ENCODE peak calls at places on chromosomes 1 and 21, in ten cellular contexts. Y is HCT116, S is breast epithelium, V is prostate gland, M is suprapubic skin, C is endothelial cell of umbilical vein, I is K562, O is transverse colon, A is H1, J is stomach. K is an unnamed sample.

GRCh38 chr1:207565546-207566468 is 69.8 kb downstream of the CR1 start:
- DNase-seq in O (no peak), A (no peak), S (no peak), J (no peak), I (no peak), C (no peak), M (no peak), Y (peak; percentile 34), V (no peak), K (no peak)

GRCh38 chr1:67618285-67619018 is 66.5 kb upstream of the GADD45A start:
- DNase-seq in V (peak; percentile 68), C (peak; percentile 99), O (peak; percentile 31), Y (no peak), A (no peak), I (no peak), J (peak; percentile 64), M (peak; percentile 81), S (peak; percentile 59), K (no peak)

GRCh38 chr1:22889213-22889827 is 83.3 kb downstream of the LACTBL1 start:
- DNase-seq in A (no peak), I (peak; percentile 56), J (no peak), C (peak; percentile 81), M (no peak), S (no peak), Y (peak; percentile 28), O (no peak), V (peak; percentile 18), K (no peak)

GRCh38 chr1:209886219-209886536 is 51.8 kb upstream of the SYT14 start:
- DNase-seq in C (peak; percentile 21), A (no peak), Y (no peak), M (no peak), S (no peak), I (no peak), O (no peak), V (no peak), J (no peak), K (peak; percentile 25)

GRCh38 chr1:62188111-62188510 is 6.5 kb upstream of the L1TD1 start:
- DNase-seq in M (no peak), S (no peak), J (no peak), O (no peak), C (no peak), I (no peak), Y (no peak), V (no peak), A (no peak), K (no peak)

GRCh38 chr1:188822248-188822647 is 1655.4 kb downstream of the BRINP3 start:
- DNase-seq in M (no peak), Y (no peak), V (no peak), A (no peak), S (no peak), J (no peak), I (no peak), C (peak; percentile 54), O (no peak), K (no peak)

GRCh38 chr1:224108991-224109390 is 4.9 kb upstream of the FBXO28 start:
- DNase-seq in S (no peak), C (no peak), I (no peak), O (no peak), A (no peak), V (no peak), Y (no peak), J (no peak), M (no peak), K (no peak)

GRCh38 chr1:234681990-234682389 is 72.0 kb upstream of the IRF2BP2 start:
- DNase-seq in I (no peak), O (no peak), Y (no peak), V (peak; percentile 1), J (no peak), A (no peak), C (no peak), M (no peak), S (no peak), K (peak; percentile 62)

GRCh38 chr21:14603202-14603601 is 57.1 kb upstream of the SAMSN1 start:
- DNase-seq in S (no peak), I (no peak), J (no peak), A (no peak), V (no peak), C (peak; percentile 78), Y (no peak), M (no peak), O (no peak), K (no peak)

GRCh38 chr1:14707774-14708450 is 109.4 kb downstream of the KAZN start:
- DNase-seq in J (no peak), V (no peak), I (no peak), O (no peak), C (no peak), S (no peak), M (no peak), A (no peak), Y (no peak), K (no peak)

GRCh38 chr1:232038704-232039103 is 412.1 kb downstream of the DISC1 start:
- DNase-seq in O (no peak), C (peak; percentile 66), S (no peak), V (no peak), A (no peak), M (no peak), I (no peak), Y (no peak), J (no peak), K (no peak)

GRCh38 chr21:23887709-23888303 is 1719.5 kb downstream of the MRPL39 start:
- DNase-seq in M (no peak), I (no peak), Y (no peak), V (no peak), S (no peak), O (peak; percentile 11), A (no peak), J (no peak), C (no peak), K (no peak)

GRCh38 chr1:85322655-85323054 is 46.2 kb upstream of the BCL10 start:
- DNase-seq in O (no peak), M (no peak), A (no peak), J (no peak), V (no peak), S (no peak), I (no peak), Y (no peak), C (peak; percentile 50), K (no peak)

GRCh38 chr1:248756151-248756550 is 592 bp upstream of the LYPD8 start:
- DNase-seq in I (no peak), Y (no peak), O (no peak), V (no peak), C (no peak), J (no peak), S (no peak), M (no peak), A (no peak), K (no peak)

GRCh38 chr1:232620356-232620841 is 9.5 kb downstream of the SIPA1L2 start:
- DNase-seq in C (peak; percentile 88), O (peak; percentile 66), V (peak; percentile 46), I (no peak), A (no peak), M (no peak), Y (no peak), S (peak; percentile 46), J (no peak), K (no peak)

DNA sequence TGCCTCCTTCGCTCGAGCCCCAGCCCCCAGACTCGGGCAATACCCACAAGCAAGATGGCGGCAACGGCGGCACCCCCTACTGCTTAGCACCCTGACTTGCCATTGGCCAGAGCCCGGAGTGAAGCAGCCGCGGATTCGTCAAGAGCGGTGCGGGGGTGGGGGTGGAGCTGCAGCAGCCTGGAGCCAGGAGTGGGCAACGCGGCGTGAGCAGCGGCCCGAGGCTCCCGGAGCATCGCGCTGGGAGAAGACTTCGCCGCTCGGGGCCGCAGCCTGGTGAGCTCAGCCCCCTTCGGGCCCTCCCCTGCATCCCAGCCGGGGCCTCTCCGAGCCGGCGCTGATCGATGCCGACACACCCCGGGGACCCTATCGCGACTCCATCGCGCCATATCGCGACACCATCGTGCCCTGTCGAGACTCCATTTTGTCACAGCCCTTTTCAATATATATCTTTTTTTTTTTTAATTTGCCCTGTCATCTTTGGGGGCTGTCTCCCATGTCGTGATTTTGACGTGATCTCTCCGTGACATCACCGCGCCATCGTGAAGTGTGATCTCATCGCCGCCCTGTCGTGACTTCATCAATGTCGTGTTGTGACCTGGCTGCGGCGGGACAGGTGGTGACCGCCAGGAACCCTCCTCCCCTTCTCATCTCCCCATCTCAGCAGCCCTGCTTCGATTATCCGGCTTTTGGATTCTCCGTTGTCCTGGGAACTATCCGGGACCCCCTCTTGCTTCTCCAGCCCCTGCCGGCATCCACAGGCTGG is at the start of gene NCDN:
- DNase-seq in C (peak; percentile 97), S (peak; percentile 97), O (peak; percentile 97), Y (peak; percentile 93), I (peak; percentile 99), V (peak; percentile 96), M (peak; percentile 99), A (peak; percentile 95), J (peak; percentile 96), K (no peak)
- TF ChIP-seq POLR2AphosphoS5 in C (peak; percentile 86), S (no peak), O (peak; percentile 48), Y (peak; percentile 89), I (no peak), V (peak; percentile 89), M (no peak), A (peak; percentile 84), J (no peak), K (peak; percentile 80)

GRCh38 chr1:30757196-30757949 is at the start of gene LAPTM5:
- DNase-seq in Y (no peak), O (peak; percentile 72), V (no peak), J (peak; percentile 48), I (no peak), S (no peak), C (peak; percentile 48), M (peak; percentile 79), A (no peak), K (no peak)
- TF ChIP-seq POLR2A in Y (no peak), O (peak; percentile 74), V (peak; percentile 23), J (no peak), I (no peak), S (no peak), C (peak; percentile 61), M (peak; percentile 73), A (no peak), K (no peak)

DNA sequence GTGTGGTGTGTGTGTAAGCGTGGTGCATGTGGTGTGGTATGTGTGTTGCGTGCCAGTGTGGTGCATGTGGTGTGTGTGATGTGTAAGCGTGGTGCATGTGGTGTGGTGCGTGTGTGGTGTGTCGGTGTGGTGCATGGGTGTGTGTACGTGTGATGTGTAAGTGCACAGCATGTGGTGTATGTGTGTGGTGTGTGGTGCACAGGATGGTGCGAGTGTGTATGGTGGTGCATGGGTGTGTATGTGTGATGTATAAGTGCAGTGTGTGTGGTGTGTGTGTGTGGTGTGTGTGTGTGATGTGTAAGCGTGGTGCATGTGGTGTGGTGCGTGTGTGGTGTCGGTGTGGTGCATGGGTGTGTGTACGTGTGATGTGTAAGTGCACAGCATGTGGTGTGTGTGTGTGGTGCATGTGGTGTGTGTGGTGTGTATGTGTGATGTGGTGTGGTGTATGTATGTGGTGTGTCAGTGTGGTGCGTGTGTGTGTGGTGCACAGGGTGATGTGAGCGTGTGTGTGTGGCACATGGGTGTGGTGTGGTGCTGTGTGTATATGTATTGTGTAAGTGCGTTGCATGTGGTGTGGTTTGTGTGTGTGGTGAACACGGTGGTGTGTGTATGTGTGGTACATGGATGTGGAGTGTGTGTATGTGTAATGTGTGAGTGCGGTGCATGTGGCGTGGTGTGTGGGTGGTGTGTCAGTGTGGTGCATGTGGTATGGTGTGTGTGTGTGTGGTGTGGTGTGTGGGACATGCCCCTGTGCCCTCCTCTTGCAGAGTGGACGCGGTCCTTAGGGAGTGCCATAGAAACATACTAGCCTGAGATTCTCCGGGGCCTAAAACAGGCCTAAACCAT is 1.1 kb upstream of the C2CD2 start:
- DNase-seq in M (no peak), O (no peak), Y (no peak), C (no peak), J (no peak), I (no peak), A (no peak), V (no peak), S (no peak), K (no peak)
- H3K27ac ChIP-seq in M (no peak overlapping the region), O (no peak overlapping the region), Y (peak overlapping the region; percentile 40), C (no peak overlapping the region), J (peak overlapping the region; percentile 85), I (peak overlapping the region; percentile 70), A (no peak overlapping the region), V (peak overlapping the region; percentile 33), S (peak overlapping the region; percentile 60), K (peak overlapping the region; percentile 75)

GRCh38 chr1:40224040-40224439 is 23.7 kb upstream of the TMCO2 start:
- DNase-seq in M (no peak), C (no peak), J (no peak), V (no peak), O (no peak), Y (no peak), A (no peak), I (no peak), S (no peak), K (no peak)
- TF ChIP-seq POLR2AphosphoS5 in M (no peak), C (no peak), J (no peak), V (no peak), O (no peak), Y (no peak), A (no peak), I (no peak), S (no peak), K (no peak)